ENCODE peak calls at places on chromosome 11, in six cellular contexts. One of them, this sample, is unnamed.

GRCh38 chr11:45021692-45022130 is 71.0 kb upstream of the TP53I11 start:
- DNase-seq in choroid plexus epithelial cell: peak
- DNase-seq in fibroblast of lung: peak
- DNase-seq in fibroblast of the aortic adventitia: peak
- DNase-seq in MM.1S: peak
- DNase-seq in HFF-Myc: no peak
- DNase-seq in this sample: no peak

GRCh38 chr11:19453893-19454292 is 213.1 kb upstream of the E2F8 start:
- DNase-seq in choroid plexus epithelial cell: peak
- DNase-seq in fibroblast of lung: peak
- DNase-seq in fibroblast of the aortic adventitia: peak
- DNase-seq in MM.1S: no peak
- DNase-seq in HFF-Myc: no peak
- DNase-seq in this sample: no peak

GRCh38 chr11:1422481-1422880 is 32.7 kb downstream of the BRSK2 start:
- DNase-seq in choroid plexus epithelial cell: peak
- DNase-seq in fibroblast of lung: no peak
- DNase-seq in fibroblast of the aortic adventitia: no peak
- DNase-seq in MM.1S: no peak
- DNase-seq in HFF-Myc: no peak
- DNase-seq in this sample: no peak

GRCh38 chr11:2539761-2540520 is 95.1 kb downstream of the KCNQ1 start:
- DNase-seq in choroid plexus epithelial cell: no peak
- DNase-seq in fibroblast of lung: no peak
- DNase-seq in fibroblast of the aortic adventitia: no peak
- DNase-seq in MM.1S: no peak
- DNase-seq in HFF-Myc: no peak
- DNase-seq in this sample: no peak

GRCh38 chr11:118980191-118980881 is 8.8 kb downstream of the FOXR1 start:
- DNase-seq in choroid plexus epithelial cell: peak
- DNase-seq in fibroblast of lung: no peak
- DNase-seq in fibroblast of the aortic adventitia: no peak
- DNase-seq in MM.1S: no peak
- DNase-seq in HFF-Myc: no peak
- DNase-seq in this sample: peak

GRCh38 chr11:35274909-35275807 is 136.2 kb downstream of the CD44 start:
- DNase-seq in choroid plexus epithelial cell: no peak
- DNase-seq in fibroblast of lung: no peak
- DNase-seq in fibroblast of the aortic adventitia: peak
- DNase-seq in MM.1S: no peak
- DNase-seq in HFF-Myc: no peak
- DNase-seq in this sample: no peak

GRCh38 chr11:27116684-27117083 is 76.1 kb downstream of the BBOX1 start:
- DNase-seq in choroid plexus epithelial cell: peak
- DNase-seq in fibroblast of lung: peak
- DNase-seq in fibroblast of the aortic adventitia: peak
- DNase-seq in MM.1S: no peak
- DNase-seq in HFF-Myc: peak
- DNase-seq in this sample: no peak

GRCh38 chr11:10770626-10771254 is 19.7 kb downstream of the CTR9 start:
- DNase-seq in choroid plexus epithelial cell: peak
- DNase-seq in fibroblast of lung: peak
- DNase-seq in fibroblast of the aortic adventitia: peak
- DNase-seq in MM.1S: peak
- DNase-seq in HFF-Myc: peak
- DNase-seq in this sample: no peak

GRCh38 chr11:116715383-116715782 is 57.4 kb downstream of the BUD13 start:
- DNase-seq in choroid plexus epithelial cell: no peak
- DNase-seq in fibroblast of lung: no peak
- DNase-seq in fibroblast of the aortic adventitia: no peak
- DNase-seq in MM.1S: no peak
- DNase-seq in HFF-Myc: no peak
- DNase-seq in this sample: no peak

GRCh38 chr11:125202362-125202880 is 37.9 kb downstream of the PKNOX2 start:
- DNase-seq in choroid plexus epithelial cell: no peak
- DNase-seq in fibroblast of lung: no peak
- DNase-seq in fibroblast of the aortic adventitia: no peak
- DNase-seq in MM.1S: no peak
- DNase-seq in HFF-Myc: no peak
- DNase-seq in this sample: no peak

GRCh38 chr11:101129203-101129943 is at the start of gene PGR:
- DNase-seq in choroid plexus epithelial cell: no peak
- DNase-seq in fibroblast of lung: no peak
- DNase-seq in fibroblast of the aortic adventitia: no peak
- DNase-seq in MM.1S: no peak
- DNase-seq in HFF-Myc: no peak
- DNase-seq in this sample: no peak

GRCh38 chr11:64053699-64054098 is 18.0 kb downstream of the FLRT1 start:
- DNase-seq in choroid plexus epithelial cell: peak
- DNase-seq in fibroblast of lung: no peak
- DNase-seq in fibroblast of the aortic adventitia: no peak
- DNase-seq in MM.1S: no peak
- DNase-seq in HFF-Myc: no peak
- DNase-seq in this sample: no peak

GRCh38 chr11:126210871-126211235 is 597 bp downstream of the RPUSD4 start:
- DNase-seq in choroid plexus epithelial cell: peak
- DNase-seq in fibroblast of lung: peak
- DNase-seq in fibroblast of the aortic adventitia: peak
- DNase-seq in MM.1S: no peak
- DNase-seq in HFF-Myc: no peak
- DNase-seq in this sample: no peak

GRCh38 chr11:1089738-1090599 is 15.3 kb downstream of the MUC2 start:
- DNase-seq in choroid plexus epithelial cell: no peak
- DNase-seq in fibroblast of lung: no peak
- DNase-seq in fibroblast of the aortic adventitia: no peak
- DNase-seq in MM.1S: no peak
- DNase-seq in HFF-Myc: no peak
- DNase-seq in this sample: no peak

GRCh38 chr11:67648140-67648795 is 2.3 kb downstream of the ACY3 start:
- DNase-seq in choroid plexus epithelial cell: no peak
- DNase-seq in fibroblast of lung: no peak
- DNase-seq in fibroblast of the aortic adventitia: no peak
- DNase-seq in MM.1S: peak
- DNase-seq in HFF-Myc: no peak
- DNase-seq in this sample: peak

GRCh38 chr11:4044971-4045646 is 49.5 kb upstream of the RRM1 start:
- DNase-seq in choroid plexus epithelial cell: no peak
- DNase-seq in fibroblast of lung: no peak
- DNase-seq in fibroblast of the aortic adventitia: no peak
- DNase-seq in MM.1S: no peak
- DNase-seq in HFF-Myc: no peak
- DNase-seq in this sample: no peak

GRCh38 chr11:33248416-33248957 is 8.7 kb upstream of the HIPK3 start:
- DNase-seq in choroid plexus epithelial cell: peak
- DNase-seq in fibroblast of lung: peak
- DNase-seq in fibroblast of the aortic adventitia: peak
- DNase-seq in MM.1S: no peak
- DNase-seq in HFF-Myc: no peak
- DNase-seq in this sample: no peak

GRCh38 chr11:96088914-96089313 is 165.0 kb upstream of the MTMR2 start:
- DNase-seq in choroid plexus epithelial cell: no peak
- DNase-seq in fibroblast of lung: no peak
- DNase-seq in fibroblast of the aortic adventitia: no peak
- DNase-seq in MM.1S: no peak
- DNase-seq in HFF-Myc: no peak
- DNase-seq in this sample: no peak

GRCh38 chr11:96092511-96092910 is 168.6 kb upstream of the MTMR2 start:
- DNase-seq in choroid plexus epithelial cell: no peak
- DNase-seq in fibroblast of lung: no peak
- DNase-seq in fibroblast of the aortic adventitia: no peak
- DNase-seq in MM.1S: no peak
- DNase-seq in HFF-Myc: no peak
- DNase-seq in this sample: no peak

GRCh38 chr11:96090711-96091110 is 166.8 kb upstream of the MTMR2 start:
- DNase-seq in choroid plexus epithelial cell: peak
- DNase-seq in fibroblast of lung: peak
- DNase-seq in fibroblast of the aortic adventitia: peak
- DNase-seq in MM.1S: no peak
- DNase-seq in HFF-Myc: no peak
- DNase-seq in this sample: no peak

GRCh38 chr11:96094156-96094555 is 170.2 kb upstream of the MTMR2 start:
- DNase-seq in choroid plexus epithelial cell: no peak
- DNase-seq in fibroblast of lung: no peak
- DNase-seq in fibroblast of the aortic adventitia: no peak
- DNase-seq in MM.1S: no peak
- DNase-seq in HFF-Myc: no peak
- DNase-seq in this sample: no peak

GRCh38 chr11:96091476-96091875 is 167.6 kb upstream of the MTMR2 start:
- DNase-seq in choroid plexus epithelial cell: no peak
- DNase-seq in fibroblast of lung: no peak
- DNase-seq in fibroblast of the aortic adventitia: peak
- DNase-seq in MM.1S: no peak
- DNase-seq in HFF-Myc: no peak
- DNase-seq in this sample: no peak
- TF ChIP-seq CTCF in choroid plexus epithelial cell: no peak
- TF ChIP-seq CTCF in fibroblast of lung: peak
- TF ChIP-seq CTCF in fibroblast of the aortic adventitia: peak
- TF ChIP-seq CTCF in MM.1S: no peak
- TF ChIP-seq CTCF in HFF-Myc: peak
- TF ChIP-seq CTCF in this sample: peak

DNA sequence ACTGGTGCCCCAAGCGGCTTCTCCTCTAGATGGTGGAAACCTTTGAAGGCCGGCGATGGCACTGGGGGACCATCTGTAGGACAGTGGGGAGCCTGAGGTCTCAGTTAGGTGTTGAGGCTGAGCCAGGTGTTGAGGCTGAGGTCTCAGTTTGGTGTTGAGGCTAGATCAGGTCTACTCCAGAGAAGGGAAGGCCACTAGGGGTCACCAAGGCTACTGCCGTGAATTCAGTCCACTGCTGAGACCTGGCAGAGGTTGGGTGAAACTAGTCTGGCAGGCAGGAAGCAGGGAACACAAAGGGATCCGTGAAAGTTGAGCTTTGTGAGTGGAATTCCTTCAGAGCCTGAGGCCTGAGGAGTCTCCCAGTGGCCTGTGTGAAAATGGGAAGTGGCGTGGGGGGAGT is 123.8 kb upstream of the FGF3 start:
- DNase-seq in choroid plexus epithelial cell: no peak
- DNase-seq in fibroblast of lung: no peak
- DNase-seq in fibroblast of the aortic adventitia: peak
- DNase-seq in MM.1S: no peak
- DNase-seq in HFF-Myc: no peak
- DNase-seq in this sample: no peak
- TF ChIP-seq CTCF in choroid plexus epithelial cell: peak
- TF ChIP-seq CTCF in fibroblast of lung: no peak
- TF ChIP-seq CTCF in fibroblast of the aortic adventitia: no peak
- TF ChIP-seq CTCF in MM.1S: peak
- TF ChIP-seq CTCF in HFF-Myc: no peak
- TF ChIP-seq CTCF in this sample: peak

DNA sequence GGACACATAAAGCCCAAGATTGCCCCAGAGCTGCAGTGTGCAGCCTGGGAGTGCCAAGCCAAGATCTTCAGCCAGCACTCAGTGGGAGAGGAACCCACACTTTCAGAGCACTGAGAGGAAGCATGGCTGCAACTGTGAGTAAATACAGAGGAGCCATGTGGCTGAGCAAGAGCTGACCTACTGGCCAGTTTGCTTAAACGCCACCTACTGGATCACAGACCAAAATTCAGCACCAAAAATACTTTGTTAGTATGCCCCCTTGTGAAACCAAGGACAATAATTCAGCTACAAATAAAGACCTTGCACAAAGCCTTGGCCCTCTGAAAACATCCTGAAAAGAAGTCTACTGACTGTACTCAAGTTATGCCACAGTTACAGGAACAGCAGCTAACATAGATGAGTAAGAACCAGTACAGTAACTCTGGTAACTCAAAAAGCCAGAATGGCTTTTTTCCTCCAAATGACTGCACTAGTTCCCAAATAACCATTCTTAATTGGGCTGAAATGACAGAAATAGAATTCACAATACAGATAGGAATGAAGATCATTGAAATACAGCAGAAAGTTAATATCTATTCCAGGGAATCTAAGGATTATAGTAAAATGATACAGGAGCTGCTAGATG is 10.1 kb upstream of the OR4A15 start:
- DNase-seq in choroid plexus epithelial cell: no peak
- DNase-seq in fibroblast of lung: no peak
- DNase-seq in fibroblast of the aortic adventitia: no peak
- DNase-seq in MM.1S: peak
- DNase-seq in HFF-Myc: no peak
- DNase-seq in this sample: no peak
- TF ChIP-seq CTCF in choroid plexus epithelial cell: no peak
- TF ChIP-seq CTCF in fibroblast of lung: no peak
- TF ChIP-seq CTCF in fibroblast of the aortic adventitia: no peak
- TF ChIP-seq CTCF in MM.1S: peak
- TF ChIP-seq CTCF in HFF-Myc: no peak
- TF ChIP-seq CTCF in this sample: no peak

GRCh38 chr11:14773755-14774154 is 118.3 kb downstream of the CYP2R1 start:
- DNase-seq in choroid plexus epithelial cell: peak
- DNase-seq in fibroblast of lung: no peak
- DNase-seq in fibroblast of the aortic adventitia: peak
- DNase-seq in MM.1S: peak
- DNase-seq in HFF-Myc: no peak
- DNase-seq in this sample: no peak
- TF ChIP-seq CTCF in choroid plexus epithelial cell: peak
- TF ChIP-seq CTCF in fibroblast of lung: peak
- TF ChIP-seq CTCF in fibroblast of the aortic adventitia: peak
- TF ChIP-seq CTCF in MM.1S: peak
- TF ChIP-seq CTCF in HFF-Myc: peak
- TF ChIP-seq CTCF in this sample: no peak

DNA sequence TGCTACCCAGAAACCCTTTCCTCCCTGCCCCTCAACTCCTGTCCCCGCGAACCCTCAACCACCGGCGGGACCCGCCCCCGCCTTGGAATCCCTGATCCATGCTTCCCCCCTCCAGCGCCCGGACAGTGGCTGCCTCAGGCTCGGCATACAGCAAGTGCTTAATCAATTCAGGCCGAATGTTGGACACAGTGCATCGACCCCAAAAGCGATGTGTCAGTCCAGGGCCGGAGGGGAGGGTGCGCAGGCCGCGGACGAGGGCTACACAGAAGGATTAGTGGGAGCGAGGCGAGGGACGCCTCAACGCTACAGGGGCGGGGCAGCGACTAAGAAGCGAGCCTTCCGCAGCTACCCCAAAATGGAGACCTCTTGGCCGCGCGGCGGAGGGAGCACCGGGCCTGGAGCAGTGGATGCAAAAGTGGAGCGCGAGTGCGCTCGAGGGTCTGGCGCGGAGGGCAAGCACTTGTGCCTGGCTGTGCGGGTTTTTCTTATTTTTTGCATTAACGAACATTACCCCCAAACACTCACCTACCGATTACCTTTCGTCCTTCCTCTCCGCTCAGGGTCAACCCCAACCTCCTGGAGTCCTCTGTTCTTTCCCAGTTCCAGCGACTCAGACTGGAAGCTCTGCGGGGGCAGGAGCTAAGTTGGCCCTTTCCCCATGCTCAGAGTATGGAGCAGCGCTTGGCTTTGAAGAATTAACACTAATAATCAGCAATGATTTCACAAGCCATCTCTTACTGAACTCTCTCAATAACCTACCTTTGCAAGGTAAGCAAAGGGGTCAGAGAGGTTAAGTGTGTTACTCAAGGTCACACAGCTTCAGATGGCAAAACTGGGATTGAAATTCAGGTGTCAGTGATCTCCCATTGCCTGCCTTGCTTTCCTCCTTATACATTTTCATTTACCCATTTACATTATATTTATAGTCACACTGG is 30.1 kb upstream of the WNT11 start:
- DNase-seq in choroid plexus epithelial cell: peak
- DNase-seq in fibroblast of lung: peak
- DNase-seq in fibroblast of the aortic adventitia: peak
- DNase-seq in MM.1S: peak
- DNase-seq in HFF-Myc: peak
- DNase-seq in this sample: peak
- TF ChIP-seq CTCF in choroid plexus epithelial cell: no peak
- TF ChIP-seq CTCF in fibroblast of lung: no peak
- TF ChIP-seq CTCF in fibroblast of the aortic adventitia: no peak
- TF ChIP-seq CTCF in MM.1S: no peak
- TF ChIP-seq CTCF in HFF-Myc: no peak
- TF ChIP-seq CTCF in this sample: no peak

GRCh38 chr11:47280860-47281259 is 10.9 kb downstream of the MADD start:
- DNase-seq in choroid plexus epithelial cell: no peak
- DNase-seq in fibroblast of lung: no peak
- DNase-seq in fibroblast of the aortic adventitia: no peak
- DNase-seq in MM.1S: no peak
- DNase-seq in HFF-Myc: no peak
- DNase-seq in this sample: no peak
- TF ChIP-seq CTCF in choroid plexus epithelial cell: no peak
- TF ChIP-seq CTCF in fibroblast of lung: no peak
- TF ChIP-seq CTCF in fibroblast of the aortic adventitia: no peak
- TF ChIP-seq CTCF in MM.1S: no peak
- TF ChIP-seq CTCF in HFF-Myc: no peak
- TF ChIP-seq CTCF in this sample: no peak

This sample was measured in GM20000.